ENCODE peak calls at places on chromosomes 2 and 18, in six cellular contexts. K, Y, R, F, S and I are unnamed samples. For H3K27me3, the result is how much of the 10 kb centered on the place peaks cover.

GRCh38 chr2:207240649-207241048 is 74.9 kb upstream of the KLF7 start:
- DNase-seq in K (no peak), Y (no peak), R (no peak), F (no peak), S (no peak), I (no peak)

GRCh38 chr18:70422061-70422965 is 133.5 kb downstream of the SOCS6 start:
- DNase-seq in K (peak), Y (no peak), R (peak), F (no peak), S (peak), I (no peak)

GRCh38 chr2:158586491-158586890 is 129.7 kb downstream of the PKP4 start:
- DNase-seq in K (peak), Y (no peak), R (no peak), F (no peak), S (peak), I (no peak)

GRCh38 chr2:215881582-215881981 is 131.8 kb downstream of the MREG start:
- DNase-seq in K (no peak), Y (no peak), R (no peak), F (no peak), S (peak), I (no peak)

GRCh38 chr2:74597456-74597855 is 42.9 kb downstream of the DOK1 start:
- DNase-seq in K (no peak), Y (no peak), R (no peak), F (no peak), S (no peak), I (no peak)

GRCh38 chr2:216066255-216066654 is 15.4 kb downstream of the PECR start:
- DNase-seq in K (peak), Y (no peak), R (no peak), F (no peak), S (peak), I (no peak)

GRCh38 chr18:3330622-3331021 is 68.7 kb downstream of the MYL12B start:
- DNase-seq in K (no peak), Y (no peak), R (no peak), F (no peak), S (no peak), I (no peak)

GRCh38 chr2:12196495-12196894 is 450.1 kb downstream of the LPIN1 start:
- DNase-seq in K (no peak), Y (no peak), R (no peak), F (no peak), S (no peak), I (no peak)

GRCh38 chr2:225766431-225766830 is 366.9 kb downstream of the NYAP2 start:
- DNase-seq in K (peak), Y (no peak), R (no peak), F (no peak), S (peak), I (no peak)

GRCh38 chr2:203565076-203565475 is 30.0 kb upstream of the RAPH1 start:
- DNase-seq in K (no peak), Y (no peak), R (no peak), F (no peak), S (no peak), I (no peak)

GRCh38 chr2:78029392-78029995 is 507.3 kb upstream of the LRRTM4 start:
- DNase-seq in K (no peak), Y (no peak), R (no peak), F (no peak), S (no peak), I (no peak)

GRCh38 chr2:125979886-125980285 is 676.1 kb upstream of the GYPC start:
- DNase-seq in K (no peak), Y (no peak), R (no peak), F (no peak), S (no peak), I (no peak)

GRCh38 chr18:2984703-2985261 is 28.2 kb downstream of the LPIN2 start:
- DNase-seq in K (no peak), Y (no peak), R (no peak), F (no peak), S (no peak), I (no peak)

GRCh38 chr2:190860985-190861721 is 19.5 kb upstream of the GLS start:
- DNase-seq in K (no peak), Y (no peak), R (no peak), F (no peak), S (peak), I (no peak)

GRCh38 chr18:63843008-63843407 is 44.5 kb upstream of the SERPINB2 start:
- DNase-seq in K (no peak), Y (no peak), R (no peak), F (no peak), S (no peak), I (no peak)

GRCh38 chr2:16727256-16727655 is 61.6 kb upstream of the CYRIA start:
- DNase-seq in K (peak), Y (no peak), R (no peak), F (no peak), S (peak), I (no peak)

GRCh38 chr2:40271066-40271465 is 180.8 kb downstream of the SLC8A1 start:
- DNase-seq in K (no peak), Y (no peak), R (no peak), F (no peak), S (no peak), I (no peak)

GRCh38 chr2:187208199-187208785 is 239.8 kb downstream of the CALCRL start:
- DNase-seq in K (no peak), Y (no peak), R (no peak), F (no peak), S (no peak), I (no peak)

GRCh38 chr18:2939317-2939716 is 73.6 kb downstream of the LPIN2 start:
- DNase-seq in K (no peak), Y (no peak), R (no peak), F (no peak), S (no peak), I (no peak)

GRCh38 chr2:126771094-126771493 is 115.1 kb downstream of the GYPC start:
- DNase-seq in K (no peak), Y (no peak), R (no peak), F (no peak), S (no peak), I (no peak)

DNA sequence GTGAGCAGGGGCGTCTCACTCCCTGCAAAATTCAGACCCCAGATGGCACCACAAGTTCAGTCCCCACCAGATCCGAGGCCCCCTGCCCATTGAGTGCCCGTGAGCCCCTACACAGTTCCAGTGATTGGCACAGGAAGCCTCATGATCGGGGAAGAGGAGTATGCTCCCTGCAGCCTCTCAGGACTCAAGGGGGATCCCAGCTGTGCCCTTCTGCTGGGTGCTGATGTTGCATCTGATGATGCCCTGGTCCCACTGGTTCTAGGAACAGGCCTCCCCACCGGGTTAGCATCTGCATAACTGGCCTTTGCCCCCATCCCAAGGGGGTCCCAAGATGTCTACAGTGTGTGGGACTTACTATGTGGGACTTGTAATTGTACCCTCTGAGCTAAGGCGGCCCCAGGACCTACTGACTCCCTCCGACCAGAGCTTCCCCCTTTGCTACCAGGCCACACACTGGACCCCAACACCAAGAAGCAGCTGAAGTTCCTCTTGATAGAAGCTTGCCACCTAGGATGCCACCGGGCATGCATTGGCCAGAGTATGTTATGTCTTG is 8.6 kb downstream of the ALPG start:
- DNase-seq in K (no peak), Y (no peak), R (no peak), F (no peak), S (no peak), I (no peak)
- H3K27me3 ChIP-seq in K (half or more), Y (under half), R (half or more), F (under half), S (half or more), I (under half)

GRCh38 chr2:228917195-228917594 is 353.9 kb downstream of the PID1 start:
- DNase-seq in K (peak), Y (no peak), R (no peak), F (no peak), S (peak), I (no peak)
- H3K27me3 ChIP-seq in K (under half), Y (under half), R (under half), F (under half), S (under half), I (under half)

GRCh38 chr18:56743115-56743514 is 92.0 kb downstream of the WDR7 start:
- DNase-seq in K (no peak), Y (no peak), R (no peak), F (no peak), S (no peak), I (no peak)

GRCh38 chr18:56748698-56749268 is 97.6 kb downstream of the WDR7 start:
- DNase-seq in K (peak), Y (peak), R (no peak), F (no peak), S (peak), I (no peak)

GRCh38 chr18:56747032-56747658 is 96.0 kb downstream of the WDR7 start:
- DNase-seq in K (no peak), Y (no peak), R (no peak), F (no peak), S (no peak), I (no peak)

GRCh38 chr18:56747857-56748256 is 96.7 kb downstream of the WDR7 start:
- DNase-seq in K (no peak), Y (no peak), R (no peak), F (no peak), S (no peak), I (no peak)
- H3K27me3 ChIP-seq in K (under half), Y (under half), R (under half), F (under half), S (under half), I (under half)

DNA sequence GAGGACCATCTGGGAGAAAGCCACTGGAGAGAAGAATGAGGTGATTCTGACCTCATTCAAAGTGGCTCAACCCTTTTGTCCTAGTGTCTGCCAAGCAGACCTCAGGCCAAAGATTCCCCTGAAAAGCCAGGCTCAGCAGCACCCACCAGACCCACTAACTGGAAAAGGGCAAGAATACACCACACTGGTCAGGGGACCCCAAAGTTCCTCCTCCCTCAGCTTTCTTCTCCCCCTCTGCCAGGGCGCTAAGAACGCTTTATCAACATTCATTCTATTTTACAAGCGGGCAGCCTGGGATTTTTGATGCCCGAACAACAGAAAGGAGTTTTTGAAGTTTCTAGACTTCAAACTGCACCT is 7.3 kb downstream of the PAX3 start:
- DNase-seq in K (no peak), Y (no peak), R (no peak), F (no peak), S (no peak), I (no peak)
- H3K27me3 ChIP-seq in K (half or more), Y (under half), R (under half), F (under half), S (half or more), I (under half)

DNA sequence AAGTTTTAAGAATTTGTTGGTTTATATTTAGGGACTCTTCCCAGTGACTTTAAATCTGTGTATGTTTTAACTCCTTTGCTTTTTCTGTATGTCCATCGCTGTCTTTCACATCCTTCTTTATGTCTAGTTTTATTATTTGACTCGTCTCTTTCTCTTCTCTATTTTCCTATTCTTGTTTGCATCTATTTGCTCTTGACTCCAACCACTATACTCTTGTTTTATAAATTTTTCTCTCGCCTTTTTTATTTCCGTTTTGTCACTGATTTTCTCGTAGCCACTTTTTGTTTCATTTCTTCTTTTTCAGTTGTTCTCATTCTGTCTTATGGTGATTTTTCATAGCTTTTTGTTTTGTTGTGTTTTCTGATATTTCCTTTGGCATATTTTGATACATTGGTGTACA is 170.5 kb upstream of the NETO1 start:
- DNase-seq in K (no peak), Y (no peak), R (no peak), F (no peak), S (no peak), I (no peak)
- H3K27me3 ChIP-seq in K (under half), Y (under half), R (under half), F (under half), S (under half), I (under half)

DNA sequence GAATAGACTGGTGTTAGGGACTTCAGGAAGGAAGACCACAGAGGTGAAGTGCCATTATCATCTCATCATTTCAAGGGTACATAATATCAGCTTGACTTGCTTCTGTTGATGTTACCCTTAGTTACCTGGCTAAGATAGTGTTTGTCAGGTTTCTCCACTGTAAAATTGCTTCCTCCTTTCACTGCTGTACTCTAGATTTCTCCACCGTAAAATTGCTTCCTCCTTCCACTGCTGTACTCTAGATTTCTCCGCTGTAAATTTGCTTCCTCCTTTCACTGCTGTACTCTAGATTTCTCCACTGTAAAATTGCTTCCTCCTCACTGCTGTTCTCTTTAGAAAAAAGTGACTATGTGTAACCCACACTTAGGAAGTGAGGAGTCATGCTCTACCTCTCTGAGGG is 1460.3 kb downstream of the SUCLG1 start:
- DNase-seq in K (no peak), Y (no peak), R (no peak), F (no peak), S (no peak), I (no peak)
- H3K27me3 ChIP-seq in K (under half), Y (under half), R (under half), F (under half), S (under half), I (under half)